ENCODE peak calls at places on chromosomes 1 and 21, in five cellular contexts. F is neural progenitor cell, X is HepG2, J is astrocyte, L is IMR-90. Y is an unnamed sample.

GRCh38 chr1:94871031-94871430 is 50.9 kb downstream of the SLC44A3 start:
- DNase-seq in F (no peak), X (no peak), J (peak; percentile 92), L (peak; percentile 65), Y (no peak)

GRCh38 chr1:7781923-7782495 is 2.1 kb upstream of the PER3 start:
- DNase-seq in F (no peak), X (no peak), J (no peak), L (no peak), Y (peak; percentile 33)

GRCh38 chr1:84387480-84388163 is 10.7 kb upstream of the DNASE2B start:
- DNase-seq in F (no peak), X (no peak), J (no peak), L (no peak), Y (peak; percentile 59)

GRCh38 chr21:42214921-42215320 is 4.0 kb upstream of the ABCG1 start:
- DNase-seq in F (no peak), X (no peak), J (no peak), L (no peak), Y (no peak)

GRCh38 chr1:23977187-23977853 is 2.8 kb downstream of the SRSF10 start:
- DNase-seq in F (no peak), X (no peak), J (no peak), L (no peak), Y (no peak)

GRCh38 chr1:198771562-198772153 is 132.8 kb downstream of the PTPRC start:
- DNase-seq in F (peak; percentile 60), X (peak; percentile 7), J (peak; percentile 31), L (peak; percentile 56), Y (peak; percentile 79)

GRCh38 chr21:43921979-43922945 is 57.2 kb downstream of the AGPAT3 start:
- DNase-seq in F (no peak), X (no peak), J (peak; percentile 29), L (peak; percentile 26), Y (peak; percentile 63)

GRCh38 chr1:197327776-197328364 is 59.8 kb downstream of the CRB1 start:
- DNase-seq in F (peak; percentile 15), X (no peak), J (no peak), L (peak; percentile 16), Y (peak; percentile 50)

GRCh38 chr21:35202431-35202830 is 153.3 kb upstream of the RUNX1 start:
- DNase-seq in F (no peak), X (no peak), J (no peak), L (peak; percentile 71), Y (no peak)

GRCh38 chr21:45852886-45853400 is 128.6 kb upstream of the COL6A1 start:
- DNase-seq in F (no peak), X (no peak), J (no peak), L (no peak), Y (no peak)

GRCh38 chr1:159012495-159012894 is 2.8 kb downstream of the IFI16 start:
- DNase-seq in F (peak; percentile 69), X (no peak), J (peak; percentile 22), L (peak; percentile 24), Y (peak; percentile 49)

GRCh38 chr1:206945779-206946178 is 487 bp downstream of the PIGR start:
- DNase-seq in F (no peak), X (no peak), J (no peak), L (no peak), Y (no peak)

GRCh38 chr1:224747578-224747977 is 131.5 kb downstream of the CNIH3 start:
- DNase-seq in F (no peak), X (no peak), J (peak; percentile 64), L (peak; percentile 29), Y (no peak)

GRCh38 chr1:35924838-35925237 is 6.1 kb upstream of the AGO3 start:
- DNase-seq in F (no peak), X (no peak), J (no peak), L (no peak), Y (peak; percentile 62)

GRCh38 chr1:82388679-82389078 is 587.9 kb downstream of the ADGRL2 start:
- DNase-seq in F (no peak), X (no peak), J (peak; percentile 88), L (peak; percentile 3), Y (no peak)

GRCh38 chr21:45515241-45516061 is 26.8 kb downstream of the SLC19A1 start:
- DNase-seq in F (no peak), X (no peak), J (no peak), L (no peak), Y (no peak)

GRCh38 chr1:153945131-153945794 is 1.3 kb downstream of the DENND4B start:
- DNase-seq in F (peak; percentile 36), X (no peak), J (peak; percentile 53), L (peak; percentile 46), Y (peak; percentile 93)

GRCh38 chr21:17427831-17428483 is 84.9 kb upstream of the CXADR start:
- DNase-seq in F (no peak), X (no peak), J (no peak), L (no peak), Y (peak; percentile 82)

GRCh38 chr1:59682405-59683080 is 132.2 kb upstream of the HOOK1 start:
- DNase-seq in F (peak; percentile 40), X (no peak), J (peak; percentile 50), L (peak; percentile 77), Y (no peak)

GRCh38 chr1:110455151-110455550 is 4.2 kb downstream of the PROK1 start:
- DNase-seq in F (peak; percentile 64), X (no peak), J (no peak), L (no peak), Y (no peak)

GRCh38 chr1:100037665-100038400 is 68.0 kb downstream of the SLC35A3 start:
- DNase-seq in F (peak; percentile 95), X (peak; percentile 57), J (peak; percentile 70), L (peak; percentile 83), Y (peak; percentile 96)

GRCh38 chr1:63264161-63264560 is 58.2 kb upstream of the FOXD3 start:
- DNase-seq in F (no peak), X (no peak), J (no peak), L (no peak), Y (no peak)

GRCh38 chr1:159261726-159262494 is 40.2 kb upstream of the FCER1A start:
- DNase-seq in F (no peak), X (no peak), J (no peak), L (no peak), Y (no peak)

GRCh38 chr1:205301220-205301821 is 20.2 kb downstream of the NUAK2 start:
- DNase-seq in F (peak; percentile 99), X (peak; percentile 94), J (peak; percentile 94), L (peak; percentile 97), Y (no peak)

GRCh38 chr1:156493154-156493631 is 7.4 kb downstream of the MEF2D start:
- DNase-seq in F (peak; percentile 55), X (no peak), J (no peak), L (no peak), Y (peak; percentile 79)

GRCh38 chr1:165397945-165398344 is 41.4 kb upstream of the LMX1A start:
- DNase-seq in F (no peak), X (no peak), J (peak; percentile 10), L (peak; percentile 44), Y (no peak)

GRCh38 chr1:192967211-192967877 is 91.8 kb downstream of the UCHL5 start:
- DNase-seq in F (no peak), X (no peak), J (no peak), L (no peak), Y (no peak)

GRCh38 chr1:6784560-6785317 is 515 bp upstream of the CAMTA1 start:
- DNase-seq in F (peak; percentile 100), X (peak; percentile 100), J (peak; percentile 100), L (peak; percentile 100), Y (peak; percentile 100)

GRCh38 chr21:31198575-31198974 is 145.5 kb downstream of the TIAM1 start:
- DNase-seq in F (peak; percentile 57), X (peak; percentile 30), J (peak; percentile 23), L (peak; percentile 62), Y (peak; percentile 79)

GRCh38 chr1:116751626-116752025 is 2.6 kb upstream of the CD2 start:
- DNase-seq in F (no peak), X (no peak), J (no peak), L (no peak), Y (no peak)

GRCh38 chr1:116751149-116751548 is 3.1 kb upstream of the CD2 start:
- DNase-seq in F (no peak), X (no peak), J (no peak), L (no peak), Y (no peak)

GRCh38 chr1:116743535-116743934 is 10.7 kb upstream of the CD2 start:
- DNase-seq in F (no peak), X (no peak), J (no peak), L (no peak), Y (no peak)

DNA sequence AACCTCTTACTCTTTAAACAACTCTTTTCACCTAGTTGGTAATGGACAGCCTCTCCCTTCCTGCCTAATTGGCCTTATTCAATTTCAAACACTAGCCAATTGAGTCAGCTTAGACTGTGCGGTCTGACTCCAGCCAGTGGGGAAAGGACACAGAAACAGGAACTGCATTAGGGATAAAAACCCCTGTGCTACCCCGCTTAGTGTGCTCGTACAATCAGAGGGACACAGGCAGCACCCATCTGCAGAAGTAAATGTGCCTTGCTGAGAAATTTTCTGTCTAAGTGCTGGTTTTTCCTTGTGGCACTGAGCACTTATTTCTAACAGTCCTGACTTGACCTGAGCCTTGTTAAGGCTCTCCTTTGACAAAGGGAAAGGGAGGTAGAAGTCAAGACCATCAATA is 6.0 kb upstream of the CD2 start:
- DNase-seq in F (peak; percentile 14), X (no peak), J (no peak), L (no peak), Y (no peak)
- H3K9me3 ChIP-seq in F (no peaks in the 10 kb centered on the region), X (peaks cover 26% of the 10 kb centered on the region), J (peaks cover 35% of the 10 kb centered on the region), L (peaks cover 11% of the 10 kb centered on the region), Y (peaks cover 18% of the 10 kb centered on the region)

GRCh38 chr1:236550961-236551851 is 27.4 kb downstream of the LGALS8 start:
- DNase-seq in F (no peak), X (no peak), J (no peak), L (no peak), Y (no peak)
- H3K27ac ChIP-seq in F (no peak overlapping the region), X (no peak overlapping the region), J (no peak overlapping the region), L (no peak overlapping the region), Y (no peak overlapping the region)

GRCh38 chr1:53734650-53735211 is 4.2 kb downstream of the GLIS1 start:
- DNase-seq in F (peak; percentile 60), X (no peak), J (peak; percentile 85), L (peak; percentile 94), Y (no peak)
- H3K9ac ChIP-seq in F (no peak overlapping the region), X (no peak overlapping the region), J (peak overlapping the region; percentile 95), L (peak overlapping the region; percentile 11), Y (no peak overlapping the region)

DNA sequence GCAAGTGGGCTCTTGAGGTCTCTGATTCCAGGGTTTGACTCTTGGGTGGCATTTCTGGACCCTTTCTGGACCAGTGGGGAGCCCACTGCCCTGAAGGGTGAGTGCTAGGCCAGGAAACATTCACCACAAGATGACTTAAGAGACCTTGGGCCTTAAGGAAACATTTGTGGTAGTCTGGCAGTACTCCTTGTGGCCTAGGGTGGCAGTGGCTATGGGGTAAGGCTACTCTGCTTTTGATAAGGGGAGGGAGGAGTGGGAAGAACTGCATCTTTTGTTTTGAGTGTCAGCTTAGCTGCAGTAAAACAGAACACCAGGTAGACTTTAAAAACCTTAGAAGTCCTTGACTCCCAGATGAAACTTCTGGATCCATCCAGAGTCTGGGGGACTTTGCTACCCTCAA is 529.3 kb upstream of the LRRC7 start:
- DNase-seq in F (no peak), X (no peak), J (no peak), L (no peak), Y (no peak)
- H3K9me3 ChIP-seq in F (peaks cover 8% of the 10 kb centered on the region), X (peaks cover 67% of the 10 kb centered on the region), J (no peaks in the 10 kb centered on the region), L (peaks cover 9% of the 10 kb centered on the region), Y (peaks cover 14% of the 10 kb centered on the region)